ENCODE peak calls at places on chromosome 13, in seven cellular contexts. D is Calu3; I is MM.1S; M is B cell; J is RWPE1; E is CD4-positive, alpha-beta T cell; T is nephron progenitor cell. A is an unnamed sample.
A peak's percentile ranks its signal among the peaks of the same experiment; 100 is the strongest.

GRCh38 chr13:36880961-36881360 is 39.1 kb downstream of the SMAD9 start:
- DNase-seq in D (no peak), I (no peak), M (no peak), J (no peak), E (no peak), T (no peak), A (no peak)

GRCh38 chr13:82654143-82654542 is 1228.1 kb downstream of the SLITRK1 start:
- DNase-seq in D (no peak), I (no peak), M (no peak), J (no peak), E (no peak), T (no peak), A (no peak)

GRCh38 chr13:42255854-42256253 is 16.1 kb upstream of the AKAP11 start:
- DNase-seq in D (no peak), I (no peak), M (no peak), J (no peak), E (no peak), T (no peak), A (no peak)

GRCh38 chr13:94968040-94968756 is 255.9 kb upstream of the SOX21 start:
- DNase-seq in D (no peak), I (no peak), M (no peak), J (no peak), E (no peak), T (peak; percentile 71), A (peak; percentile 19)

GRCh38 chr13:46171223-46171622 is 10.8 kb downstream of the LCP1 start:
- DNase-seq in D (no peak), I (no peak), M (no peak), J (no peak), E (no peak), T (no peak), A (no peak)

GRCh38 chr13:32796754-32797153 is 210.5 kb downstream of the PDS5B start:
- DNase-seq in D (no peak), I (no peak), M (no peak), J (no peak), E (no peak), T (no peak), A (no peak)

GRCh38 chr13:57063007-57063406 is 77.7 kb upstream of the PRR20A start:
- DNase-seq in D (no peak), I (no peak), M (no peak), J (no peak), E (no peak), T (peak; percentile 3), A (no peak)

GRCh38 chr13:106114981-106115554 is 420.4 kb downstream of the EFNB2 start:
- DNase-seq in D (no peak), I (no peak), M (no peak), J (no peak), E (no peak), T (no peak), A (no peak)

GRCh38 chr13:60273971-60274370 is 110.2 kb upstream of the DIAPH3 start:
- DNase-seq in D (no peak), I (no peak), M (no peak), J (no peak), E (no peak), T (no peak), A (no peak)

GRCh38 chr13:43848250-43848649 is 31.3 kb downstream of the CCDC122 start:
- DNase-seq in D (no peak), I (no peak), M (no peak), J (peak; percentile 13), E (no peak), T (no peak), A (no peak)

GRCh38 chr13:24670927-24671326 is 9.3 kb upstream of the ATP12A start:
- DNase-seq in D (peak; percentile 33), I (no peak), M (no peak), J (peak; percentile 18), E (no peak), T (peak; percentile 30), A (no peak)

GRCh38 chr13:80408270-80408669 is 67.3 kb upstream of the SPRY2 start:
- DNase-seq in D (no peak), I (no peak), M (no peak), J (no peak), E (no peak), T (no peak), A (no peak)
- TF ChIP-seq CTCF in D (no peak), I (no peak), M (no peak), J (no peak), E (no peak), T (no peak), A (no peak)

DNA sequence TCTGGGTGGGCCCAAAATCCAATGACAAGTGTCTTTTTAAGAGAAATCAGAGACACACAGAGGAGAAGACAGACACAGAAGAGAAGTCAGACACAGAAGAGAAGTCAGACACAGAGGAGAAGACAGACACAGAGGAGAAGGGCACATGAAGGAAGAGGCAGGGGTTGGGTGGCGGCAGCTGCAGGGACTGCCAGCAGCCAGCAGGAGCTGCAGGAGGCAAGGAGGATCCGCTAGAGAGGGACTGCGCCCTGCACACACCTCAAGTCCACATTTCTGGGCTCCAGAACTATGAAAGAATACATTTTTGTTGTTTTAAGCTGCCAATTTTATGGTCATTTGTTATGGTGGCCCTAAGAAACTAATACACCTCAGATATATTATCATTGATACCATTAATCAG is 140.6 kb downstream of the ZIC5 start:
- DNase-seq in D (no peak), I (no peak), M (no peak), J (no peak), E (no peak), T (no peak), A (no peak)
- TF ChIP-seq CTCF in D (no peak), I (no peak), M (no peak), J (no peak), E (no peak), T (no peak), A (no peak)

GRCh38 chr13:110445722-110446569 is 115.6 kb downstream of the RAB20 start:
- DNase-seq in D (no peak), I (no peak), M (no peak), J (no peak), E (no peak), T (no peak), A (no peak)

GRCh38 chr13:110443633-110444225 is 117.8 kb downstream of the RAB20 start:
- DNase-seq in D (no peak), I (no peak), M (no peak), J (no peak), E (no peak), T (no peak), A (no peak)

GRCh38 chr13:110442946-110443632 is 118.4 kb downstream of the RAB20 start:
- DNase-seq in D (no peak), I (no peak), M (no peak), J (peak; percentile 53), E (no peak), T (no peak), A (no peak)

GRCh38 chr13:110445183-110445582 is 116.3 kb downstream of the RAB20 start:
- DNase-seq in D (no peak), I (no peak), M (no peak), J (no peak), E (no peak), T (no peak), A (peak; percentile 44)

GRCh38 chr13:110444226-110444653 is 117.3 kb downstream of the RAB20 start:
- DNase-seq in D (peak; percentile 11), I (peak; percentile 60), M (no peak), J (no peak), E (no peak), T (no peak), A (peak; percentile 47)
- TF ChIP-seq CTCF in D (no peak), I (peak; percentile 37), M (no peak), J (no peak), E (no peak), T (no peak), A (no peak)

GRCh38 chr13:47549219-47549752 is 451.8 kb downstream of the SUCLA2 start:
- DNase-seq in D (no peak), I (no peak), M (no peak), J (no peak), E (no peak), T (no peak), A (no peak)
- TF ChIP-seq CTCF in D (no peak), I (no peak), M (no peak), J (no peak), E (no peak), T (peak; percentile 7), A (no peak)

DNA sequence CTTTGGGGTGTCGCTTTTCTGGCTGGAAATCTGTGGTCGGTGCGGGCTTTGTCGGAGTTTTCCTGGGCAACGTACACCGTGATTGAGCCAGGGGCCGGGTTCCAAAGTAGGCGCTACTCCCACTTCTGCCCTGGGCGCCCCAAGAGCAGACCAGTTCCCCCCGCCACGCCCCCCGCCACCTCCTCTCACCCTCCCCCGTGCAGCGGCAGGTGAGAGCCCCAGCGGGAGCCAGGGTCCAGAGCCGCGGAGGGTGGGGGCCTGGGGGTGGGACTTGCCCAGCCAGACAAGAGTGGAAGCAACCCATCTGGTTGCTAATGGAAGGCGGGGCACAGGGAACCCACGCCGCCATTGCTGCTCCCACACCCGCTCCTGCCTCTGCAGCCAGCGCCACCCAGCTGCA is 2195.9 kb downstream of the PCDH9 start:
- DNase-seq in D (no peak), I (no peak), M (no peak), J (no peak), E (no peak), T (no peak), A (no peak)
- TF ChIP-seq CTCF in D (no peak), I (no peak), M (no peak), J (no peak), E (no peak), T (no peak), A (no peak)